ENCODE peak calls at places on chromosomes 13 and 19, in eight cellular contexts. One of them, this sample, is unnamed.

GRCh38 chr19:19514215-19514633 is 1.1 kb downstream of the TSSK6 start:
- DNase-seq in H54: no peak
- DNase-seq in sigmoid colon: peak; percentile 95
- DNase-seq in uterus: no peak
- DNase-seq in IMR-90: no peak
- DNase-seq in Peyer's patch: no peak
- DNase-seq in stomach: no peak
- DNase-seq in lower leg skin: no peak
- DNase-seq in this sample: peak; percentile 60

GRCh38 chr19:4970558-4971423 is 1.9 kb downstream of the KDM4B start:
- DNase-seq in H54: no peak
- DNase-seq in sigmoid colon: peak; percentile 76
- DNase-seq in uterus: no peak
- DNase-seq in IMR-90: no peak
- DNase-seq in Peyer's patch: no peak
- DNase-seq in stomach: peak; percentile 46
- DNase-seq in lower leg skin: no peak
- DNase-seq in this sample: peak; percentile 46

GRCh38 chr13:77751513-77752456 is 54.3 kb downstream of the SLAIN1 start:
- DNase-seq in H54: peak; percentile 7
- DNase-seq in sigmoid colon: no peak
- DNase-seq in uterus: peak; percentile 17
- DNase-seq in IMR-90: peak; percentile 37
- DNase-seq in Peyer's patch: no peak
- DNase-seq in stomach: no peak
- DNase-seq in lower leg skin: no peak
- DNase-seq in this sample: no peak

GRCh38 chr13:96238861-96239260 is 149.0 kb downstream of the HS6ST3 start:
- DNase-seq in H54: no peak
- DNase-seq in sigmoid colon: no peak
- DNase-seq in uterus: no peak
- DNase-seq in IMR-90: no peak
- DNase-seq in Peyer's patch: no peak
- DNase-seq in stomach: no peak
- DNase-seq in lower leg skin: no peak
- DNase-seq in this sample: no peak

GRCh38 chr13:94886191-94886590 is 173.8 kb upstream of the SOX21 start:
- DNase-seq in H54: no peak
- DNase-seq in sigmoid colon: no peak
- DNase-seq in uterus: no peak
- DNase-seq in IMR-90: no peak
- DNase-seq in Peyer's patch: no peak
- DNase-seq in stomach: no peak
- DNase-seq in lower leg skin: no peak
- DNase-seq in this sample: no peak

GRCh38 chr19:19672816-19673215 is 4.2 kb downstream of the ZNF101 start:
- DNase-seq in H54: no peak
- DNase-seq in sigmoid colon: no peak
- DNase-seq in uterus: no peak
- DNase-seq in IMR-90: no peak
- DNase-seq in Peyer's patch: no peak
- DNase-seq in stomach: no peak
- DNase-seq in lower leg skin: no peak
- DNase-seq in this sample: no peak

GRCh38 chr19:20333508-20333907 is 166.5 kb downstream of the ZNF486 start:
- DNase-seq in H54: no peak
- DNase-seq in sigmoid colon: no peak
- DNase-seq in uterus: no peak
- DNase-seq in IMR-90: no peak
- DNase-seq in Peyer's patch: no peak
- DNase-seq in stomach: no peak
- DNase-seq in lower leg skin: no peak
- DNase-seq in this sample: no peak

GRCh38 chr13:96020941-96021340 is 32.3 kb downstream of the UGGT2 start:
- DNase-seq in H54: no peak
- DNase-seq in sigmoid colon: no peak
- DNase-seq in uterus: no peak
- DNase-seq in IMR-90: no peak
- DNase-seq in Peyer's patch: no peak
- DNase-seq in stomach: no peak
- DNase-seq in lower leg skin: no peak
- DNase-seq in this sample: no peak

GRCh38 chr13:107576430-107576829 is 638.9 kb downstream of the LIG4 start:
- DNase-seq in H54: no peak
- DNase-seq in sigmoid colon: no peak
- DNase-seq in uterus: no peak
- DNase-seq in IMR-90: peak; percentile 35
- DNase-seq in Peyer's patch: no peak
- DNase-seq in stomach: no peak
- DNase-seq in lower leg skin: no peak
- DNase-seq in this sample: no peak

GRCh38 chr13:21000647-21001046 is 60.7 kb downstream of the LATS2 start:
- DNase-seq in H54: no peak
- DNase-seq in sigmoid colon: no peak
- DNase-seq in uterus: no peak
- DNase-seq in IMR-90: no peak
- DNase-seq in Peyer's patch: no peak
- DNase-seq in stomach: no peak
- DNase-seq in lower leg skin: no peak
- DNase-seq in this sample: no peak

GRCh38 chr19:47362321-47362720 is 13.2 kb downstream of the DHX34 start:
- DNase-seq in H54: no peak
- DNase-seq in sigmoid colon: no peak
- DNase-seq in uterus: no peak
- DNase-seq in IMR-90: no peak
- DNase-seq in Peyer's patch: no peak
- DNase-seq in stomach: no peak
- DNase-seq in lower leg skin: no peak
- DNase-seq in this sample: no peak

GRCh38 chr13:31044658-31045620 is 112.5 kb downstream of the TEX26 start:
- DNase-seq in H54: no peak
- DNase-seq in sigmoid colon: no peak
- DNase-seq in uterus: no peak
- DNase-seq in IMR-90: no peak
- DNase-seq in Peyer's patch: no peak
- DNase-seq in stomach: no peak
- DNase-seq in lower leg skin: peak; percentile 20
- DNase-seq in this sample: no peak

GRCh38 chr13:75417647-75418046 is 64.3 kb downstream of the TBC1D4 start:
- DNase-seq in H54: no peak
- DNase-seq in sigmoid colon: no peak
- DNase-seq in uterus: no peak
- DNase-seq in IMR-90: no peak
- DNase-seq in Peyer's patch: no peak
- DNase-seq in stomach: no peak
- DNase-seq in lower leg skin: no peak
- DNase-seq in this sample: no peak

GRCh38 chr19:55069137-55069858 is 6.3 kb upstream of the RDH13 start:
- DNase-seq in H54: peak; percentile 92
- DNase-seq in sigmoid colon: no peak
- DNase-seq in uterus: no peak
- DNase-seq in IMR-90: no peak
- DNase-seq in Peyer's patch: no peak
- DNase-seq in stomach: peak; percentile 81
- DNase-seq in lower leg skin: no peak
- DNase-seq in this sample: peak; percentile 84

GRCh38 chr19:47891923-47892666 is 6.0 kb upstream of the SULT2A1 start:
- DNase-seq in H54: no peak
- DNase-seq in sigmoid colon: peak; percentile 5
- DNase-seq in uterus: peak; percentile 46
- DNase-seq in IMR-90: no peak
- DNase-seq in Peyer's patch: no peak
- DNase-seq in stomach: peak; percentile 41
- DNase-seq in lower leg skin: peak; percentile 36
- DNase-seq in this sample: no peak

GRCh38 chr13:96460571-96460970 is 370.7 kb downstream of the HS6ST3 start:
- DNase-seq in H54: no peak
- DNase-seq in sigmoid colon: no peak
- DNase-seq in uterus: no peak
- DNase-seq in IMR-90: no peak
- DNase-seq in Peyer's patch: no peak
- DNase-seq in stomach: no peak
- DNase-seq in lower leg skin: no peak
- DNase-seq in this sample: no peak

GRCh38 chr13:97544041-97544765 is 110.2 kb downstream of the RAP2A start:
- DNase-seq in H54: no peak
- DNase-seq in sigmoid colon: no peak
- DNase-seq in uterus: no peak
- DNase-seq in IMR-90: peak; percentile 75
- DNase-seq in Peyer's patch: no peak
- DNase-seq in stomach: no peak
- DNase-seq in lower leg skin: no peak
- DNase-seq in this sample: no peak

GRCh38 chr13:97188207-97188606 is 33.9 kb upstream of the MBNL2 start:
- DNase-seq in H54: no peak
- DNase-seq in sigmoid colon: no peak
- DNase-seq in uterus: no peak
- DNase-seq in IMR-90: no peak
- DNase-seq in Peyer's patch: no peak
- DNase-seq in stomach: no peak
- DNase-seq in lower leg skin: no peak
- DNase-seq in this sample: no peak

GRCh38 chr13:19158006-19158405 is 23.6 kb downstream of the TUBA3C start:
- DNase-seq in H54: no peak
- DNase-seq in sigmoid colon: no peak
- DNase-seq in uterus: no peak
- DNase-seq in IMR-90: no peak
- DNase-seq in Peyer's patch: no peak
- DNase-seq in stomach: no peak
- DNase-seq in lower leg skin: no peak
- DNase-seq in this sample: no peak

GRCh38 chr19:48587387-48587786 is 19.2 kb upstream of the SPACA4 start:
- DNase-seq in H54: no peak
- DNase-seq in sigmoid colon: no peak
- DNase-seq in uterus: no peak
- DNase-seq in IMR-90: no peak
- DNase-seq in Peyer's patch: no peak
- DNase-seq in stomach: no peak
- DNase-seq in lower leg skin: no peak
- DNase-seq in this sample: no peak

DNA sequence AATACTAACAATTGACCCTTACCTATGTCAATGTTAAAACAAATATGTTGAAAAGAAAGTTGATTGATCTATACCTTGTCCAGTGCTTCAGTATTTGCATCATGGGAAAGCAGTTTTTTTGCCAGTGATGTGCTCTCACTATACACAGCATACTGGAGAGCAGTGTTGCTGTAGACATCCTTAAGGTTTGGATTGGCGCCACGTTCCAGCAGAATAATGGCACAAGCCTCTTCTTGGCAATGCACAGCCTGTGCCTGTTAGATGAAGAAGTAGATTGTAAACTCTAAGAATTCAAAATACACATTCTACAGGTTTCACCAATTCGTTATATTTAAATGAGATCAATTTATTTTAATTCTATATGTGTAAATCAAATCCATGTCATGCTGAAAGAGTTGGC is 43.9 kb upstream of the C1QTNF9B start:
- DNase-seq in H54: no peak
- DNase-seq in sigmoid colon: no peak
- DNase-seq in uterus: no peak
- DNase-seq in IMR-90: no peak
- DNase-seq in Peyer's patch: no peak
- DNase-seq in stomach: no peak
- DNase-seq in lower leg skin: no peak
- DNase-seq in this sample: no peak
- TF ChIP-seq POLR2A in H54: no peak
- TF ChIP-seq POLR2A in sigmoid colon: no peak
- TF ChIP-seq POLR2A in uterus: no peak
- TF ChIP-seq POLR2A in IMR-90: no peak
- TF ChIP-seq POLR2A in Peyer's patch: no peak
- TF ChIP-seq POLR2A in stomach: no peak
- TF ChIP-seq POLR2A in lower leg skin: no peak
- TF ChIP-seq POLR2A in this sample: no peak

DNA sequence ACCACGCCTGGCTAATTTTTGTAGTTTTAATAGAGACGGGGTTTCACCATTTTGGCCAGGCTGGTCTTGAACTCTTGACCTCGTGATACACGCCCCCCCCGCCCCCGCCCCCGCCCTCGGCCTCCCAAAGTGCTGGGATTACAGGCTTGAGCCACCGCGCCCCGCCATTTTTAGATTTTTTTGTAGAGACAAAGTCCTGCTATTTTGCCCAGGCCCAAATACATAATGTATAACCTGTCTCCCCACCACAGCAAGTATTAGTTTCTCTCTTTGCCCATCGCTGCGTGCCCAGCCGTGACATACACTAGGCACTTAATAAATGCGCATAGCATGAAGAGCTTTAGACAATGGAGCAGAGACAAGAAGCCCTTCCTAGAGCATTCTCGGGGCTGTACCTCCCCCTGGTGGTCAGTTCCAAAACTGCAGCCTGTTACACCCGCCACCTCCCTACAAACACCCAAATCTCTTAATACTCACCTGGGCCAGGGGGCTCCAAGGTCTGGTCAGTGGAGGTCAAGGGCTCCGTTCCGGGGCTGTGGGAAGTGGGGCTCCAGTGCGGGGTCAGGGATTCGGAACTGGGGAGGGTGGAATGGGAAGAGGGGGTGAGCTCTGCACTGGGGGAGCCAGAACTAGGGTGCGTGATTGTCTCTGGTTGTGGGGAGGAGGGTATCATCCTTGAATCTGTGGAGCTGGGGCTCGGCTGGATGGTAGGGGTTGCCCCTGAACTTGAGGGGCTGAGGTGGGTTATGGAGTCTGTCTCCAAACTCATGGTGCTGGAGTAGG is 22.5 kb downstream of the IQCN start:
- DNase-seq in H54: peak; percentile 77
- DNase-seq in sigmoid colon: peak; percentile 85
- DNase-seq in uterus: peak; percentile 75
- DNase-seq in IMR-90: peak; percentile 63
- DNase-seq in Peyer's patch: peak; percentile 71
- DNase-seq in stomach: peak; percentile 86
- DNase-seq in lower leg skin: peak; percentile 95
- DNase-seq in this sample: peak; percentile 86
- TF ChIP-seq POLR2A in H54: no peak
- TF ChIP-seq POLR2A in sigmoid colon: no peak
- TF ChIP-seq POLR2A in uterus: no peak
- TF ChIP-seq POLR2A in IMR-90: peak; percentile 48
- TF ChIP-seq POLR2A in Peyer's patch: no peak
- TF ChIP-seq POLR2A in stomach: no peak
- TF ChIP-seq POLR2A in lower leg skin: no peak
- TF ChIP-seq POLR2A in this sample: no peak

GRCh38 chr13:46176756-46177155 is 5.2 kb downstream of the LCP1 start:
- DNase-seq in H54: no peak
- DNase-seq in sigmoid colon: no peak
- DNase-seq in uterus: no peak
- DNase-seq in IMR-90: no peak
- DNase-seq in Peyer's patch: peak; percentile 68
- DNase-seq in stomach: no peak
- DNase-seq in lower leg skin: no peak
- DNase-seq in this sample: no peak
- TF ChIP-seq POLR2A in H54: no peak
- TF ChIP-seq POLR2A in sigmoid colon: no peak
- TF ChIP-seq POLR2A in uterus: no peak
- TF ChIP-seq POLR2A in IMR-90: no peak
- TF ChIP-seq POLR2A in Peyer's patch: no peak
- TF ChIP-seq POLR2A in stomach: no peak
- TF ChIP-seq POLR2A in lower leg skin: no peak
- TF ChIP-seq POLR2A in this sample: no peak

DNA sequence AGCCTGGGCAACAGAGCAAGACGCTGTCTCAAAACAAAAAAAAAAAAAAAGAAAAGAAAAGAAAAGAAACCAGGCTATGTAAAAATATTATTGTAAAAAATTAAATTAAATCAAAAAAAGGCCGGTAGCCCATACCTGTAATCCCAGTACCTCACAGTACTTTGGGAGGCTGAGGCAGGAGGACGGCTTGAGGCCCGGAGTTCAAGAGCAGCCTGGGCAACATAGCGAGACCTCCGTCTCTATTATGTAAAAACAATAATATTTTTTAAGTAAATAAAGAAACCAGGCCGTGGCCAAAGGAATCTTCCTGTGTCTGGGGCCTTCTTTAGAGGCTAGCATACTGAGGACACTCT is 770 bp upstream of the CAPNS1 start:
- DNase-seq in H54: no peak
- DNase-seq in sigmoid colon: no peak
- DNase-seq in uterus: no peak
- DNase-seq in IMR-90: no peak
- DNase-seq in Peyer's patch: no peak
- DNase-seq in stomach: no peak
- DNase-seq in lower leg skin: no peak
- DNase-seq in this sample: no peak
- TF ChIP-seq POLR2A in H54: no peak
- TF ChIP-seq POLR2A in sigmoid colon: no peak
- TF ChIP-seq POLR2A in uterus: no peak
- TF ChIP-seq POLR2A in IMR-90: no peak
- TF ChIP-seq POLR2A in Peyer's patch: no peak
- TF ChIP-seq POLR2A in stomach: no peak
- TF ChIP-seq POLR2A in lower leg skin: no peak
- TF ChIP-seq POLR2A in this sample: no peak

This sample was measured in transverse colon.